ENCODE peak calls at places on chromosomes 5 and 9, in five cellular contexts. C is NCI-H748 treated with DMSO at 0.1 percent for 48 hours, F is LoVo, N is NCI-H2081, J is IMR-90. Q is an unnamed sample.

GRCh38 chr9:134497283-134497860 is 144.2 kb upstream of the COL5A1 start:
- DNase-seq in C (no peak), F (no peak), N (no peak), J (peak; percentile 43), Q (no peak)

GRCh38 chr9:111050819-111051218 is 12.5 kb upstream of the LPAR1 start:
- DNase-seq in C (no peak), F (no peak), N (no peak), J (peak; percentile 34), Q (no peak)

GRCh38 chr9:97703437-97704326 is 6.5 kb upstream of the XPA start:
- DNase-seq in C (no peak), F (peak; percentile 83), N (peak; percentile 76), J (peak; percentile 80), Q (no peak)

GRCh38 chr5:159917919-159918487 is 1.7 kb downstream of the ADRA1B start:
- DNase-seq in C (no peak), F (no peak), N (no peak), J (no peak), Q (no peak)

GRCh38 chr9:128438343-128439109 is 17.3 kb upstream of the ODF2 start:
- DNase-seq in C (peak; percentile 39), F (peak; percentile 72), N (peak; percentile 84), J (peak; percentile 67), Q (peak; percentile 86)

GRCh38 chr5:125685771-125686170 is 737.4 kb upstream of the GRAMD2B start:
- DNase-seq in C (no peak), F (no peak), N (no peak), J (peak; percentile 49), Q (no peak)

GRCh38 chr9:34254141-34254913 is 74.7 kb downstream of the KIF24 start:
- DNase-seq in C (no peak), F (peak; percentile 31), N (no peak), J (peak; percentile 79), Q (no peak)

GRCh38 chr5:171521219-171521633 is 101.8 kb downstream of the FGF18 start:
- DNase-seq in C (no peak), F (no peak), N (no peak), J (peak; percentile 92), Q (no peak)

GRCh38 chr5:178338126-178338749 is 105.6 kb upstream of the PHYKPL start:
- DNase-seq in C (no peak), F (no peak), N (no peak), J (no peak), Q (no peak)

GRCh38 chr9:102497709-102498108 is 497.4 kb upstream of the CYLC2 start:
- DNase-seq in C (no peak), F (no peak), N (no peak), J (no peak), Q (no peak)

GRCh38 chr5:31036407-31036806 is 157.1 kb upstream of the CDH6 start:
- DNase-seq in C (no peak), F (no peak), N (no peak), J (peak; percentile 84), Q (no peak)

GRCh38 chr9:124368692-124369091 is 46.5 kb downstream of the PSMB7 start:
- DNase-seq in C (no peak), F (no peak), N (no peak), J (no peak), Q (no peak)

GRCh38 chr9:99962685-99963261 is 56.3 kb downstream of the STX17 start:
- DNase-seq in C (no peak), F (no peak), N (no peak), J (peak; percentile 18), Q (no peak)

GRCh38 chr5:67142816-67143215 is 53.8 kb downstream of the CD180 start:
- DNase-seq in C (peak; percentile 38), F (no peak), N (peak; percentile 16), J (no peak), Q (no peak)

GRCh38 chr9:110472111-110472510 is 107.4 kb downstream of the SVEP1 start:
- DNase-seq in C (no peak), F (no peak), N (no peak), J (no peak), Q (no peak)

GRCh38 chr9:4116091-4116581 is 183.7 kb downstream of the GLIS3 start:
- DNase-seq in C (no peak), F (no peak), N (no peak), J (peak; percentile 58), Q (no peak)

GRCh38 chr5:139306628-139307379 is 13.3 kb downstream of the MATR3 start:
- DNase-seq in C (no peak), F (no peak), N (no peak), J (no peak), Q (no peak)

GRCh38 chr5:81721049-81721448 is 29.8 kb downstream of the SSBP2 start:
- DNase-seq in C (no peak), F (no peak), N (no peak), J (no peak), Q (no peak)

GRCh38 chr5:134967607-134968006 is at the start of gene CATSPER3:
- DNase-seq in C (no peak), F (no peak), N (no peak), J (no peak), Q (no peak)

GRCh38 chr5:157528036-157528632 is 47.4 kb downstream of the ADAM19 start:
- DNase-seq in C (no peak), F (no peak), N (no peak), J (peak; percentile 67), Q (no peak)

GRCh38 chr5:16889203-16889971 is 46.7 kb downstream of the MYO10 start:
- DNase-seq in C (peak; percentile 53), F (peak; percentile 73), N (no peak), J (peak; percentile 88), Q (no peak)

GRCh38 chr9:124781967-124782660 is 5.2 kb downstream of the OLFML2A start:
- DNase-seq in C (no peak), F (no peak), N (no peak), J (no peak), Q (no peak)

GRCh38 chr9:89597711-89598707 is 6.8 kb upstream of the GADD45G start:
- DNase-seq in C (peak; percentile 21), F (peak; percentile 58), N (peak; percentile 74), J (peak; percentile 59), Q (no peak)

GRCh38 chr5:54673523-54674225 is 156.1 kb downstream of the SNX18 start:
- DNase-seq in C (no peak), F (no peak), N (no peak), J (peak; percentile 36), Q (no peak)

GRCh38 chr5:73605223-73606087 is 20.5 kb upstream of the ARHGEF28 start:
- DNase-seq in C (no peak), F (no peak), N (no peak), J (peak; percentile 42), Q (no peak)

GRCh38 chr5:166509085-166509484 is 1782.4 kb upstream of the WWC1 start:
- DNase-seq in C (no peak), F (peak; percentile 34), N (no peak), J (no peak), Q (no peak)